ENCODE peak calls at places on chromosome 2, in four cellular contexts. One of them, this sample, is unnamed.

GRCh38 chr2:201932511-201932910 is 101.1 kb upstream of the FZD7 start:
- DNase-seq in GOT3: no peak
- DNase-seq in activated CD8-positive, alpha-beta memory T cell treated with anti-CD3 and anti-CD28 coated beads, Interleukin-2, amount 10 ng/mL, durations not matched to agents 7 days and 5 days: no peak
- DNase-seq in activated T-helper 1 cell treated with Interleukin-2 at 50 U/mL for 16 hours: no peak
- DNase-seq in this sample: no peak

GRCh38 chr2:212923393-212923792 is 228.0 kb downstream of the IKZF2 start:
- DNase-seq in activated CD8-positive, alpha-beta memory T cell treated with anti-CD3 and anti-CD28 coated beads, Interleukin-2, amount 10 ng/mL, durations not matched to agents 7 days and 5 days: no peak
- DNase-seq in activated T-helper 1 cell treated with Interleukin-2 at 50 U/mL for 16 hours: no peak
- DNase-seq in GOT3: no peak
- DNase-seq in this sample: no peak

GRCh38 chr2:62144689-62145477 is 51.0 kb upstream of the B3GNT2 start:
- DNase-seq in activated CD8-positive, alpha-beta memory T cell treated with anti-CD3 and anti-CD28 coated beads, Interleukin-2, amount 10 ng/mL, durations not matched to agents 7 days and 5 days: no peak
- DNase-seq in GOT3: no peak
- DNase-seq in activated T-helper 1 cell treated with Interleukin-2 at 50 U/mL for 16 hours: no peak
- DNase-seq in this sample: no peak

GRCh38 chr2:159982270-159982669 is 80.1 kb downstream of the PLA2R1 start:
- DNase-seq in activated T-helper 1 cell treated with Interleukin-2 at 50 U/mL for 16 hours: no peak
- DNase-seq in activated CD8-positive, alpha-beta memory T cell treated with anti-CD3 and anti-CD28 coated beads, Interleukin-2, amount 10 ng/mL, durations not matched to agents 7 days and 5 days: no peak
- DNase-seq in GOT3: no peak
- DNase-seq in this sample: no peak

GRCh38 chr2:130806370-130806769 is 30.3 kb upstream of the ARHGEF4 start:
- DNase-seq in activated CD8-positive, alpha-beta memory T cell treated with anti-CD3 and anti-CD28 coated beads, Interleukin-2, amount 10 ng/mL, durations not matched to agents 7 days and 5 days: no peak
- DNase-seq in GOT3: no peak
- DNase-seq in activated T-helper 1 cell treated with Interleukin-2 at 50 U/mL for 16 hours: no peak
- DNase-seq in this sample: no peak

GRCh38 chr2:161206491-161207032 is 46.3 kb downstream of the TANK start:
- DNase-seq in GOT3: no peak
- DNase-seq in activated T-helper 1 cell treated with Interleukin-2 at 50 U/mL for 16 hours: no peak
- DNase-seq in activated CD8-positive, alpha-beta memory T cell treated with anti-CD3 and anti-CD28 coated beads, Interleukin-2, amount 10 ng/mL, durations not matched to agents 7 days and 5 days: no peak
- DNase-seq in this sample: no peak

GRCh38 chr2:19719540-19719939 is 182.2 kb downstream of the TTC32 start:
- DNase-seq in activated T-helper 1 cell treated with Interleukin-2 at 50 U/mL for 16 hours: no peak
- DNase-seq in activated CD8-positive, alpha-beta memory T cell treated with anti-CD3 and anti-CD28 coated beads, Interleukin-2, amount 10 ng/mL, durations not matched to agents 7 days and 5 days: no peak
- DNase-seq in GOT3: no peak
- DNase-seq in this sample: no peak

GRCh38 chr2:230714122-230714453 is 1.4 kb downstream of the CAB39 start:
- DNase-seq in activated CD8-positive, alpha-beta memory T cell treated with anti-CD3 and anti-CD28 coated beads, Interleukin-2, amount 10 ng/mL, durations not matched to agents 7 days and 5 days: peak; percentile 57
- DNase-seq in activated T-helper 1 cell treated with Interleukin-2 at 50 U/mL for 16 hours: peak; percentile 11
- DNase-seq in GOT3: peak; percentile 27
- DNase-seq in this sample: no peak

GRCh38 chr2:111972955-111973565 is 74.7 kb downstream of the MERTK start:
- DNase-seq in activated T-helper 1 cell treated with Interleukin-2 at 50 U/mL for 16 hours: no peak
- DNase-seq in activated CD8-positive, alpha-beta memory T cell treated with anti-CD3 and anti-CD28 coated beads, Interleukin-2, amount 10 ng/mL, durations not matched to agents 7 days and 5 days: no peak
- DNase-seq in GOT3: no peak
- DNase-seq in this sample: no peak

GRCh38 chr2:191202209-191202721 is 42.9 kb upstream of the MYO1B start:
- DNase-seq in activated T-helper 1 cell treated with Interleukin-2 at 50 U/mL for 16 hours: no peak
- DNase-seq in GOT3: no peak
- DNase-seq in activated CD8-positive, alpha-beta memory T cell treated with anti-CD3 and anti-CD28 coated beads, Interleukin-2, amount 10 ng/mL, durations not matched to agents 7 days and 5 days: no peak
- DNase-seq in this sample: no peak

GRCh38 chr2:224749136-224749535 is 33.0 kb upstream of the CCDC195 start:
- DNase-seq in activated CD8-positive, alpha-beta memory T cell treated with anti-CD3 and anti-CD28 coated beads, Interleukin-2, amount 10 ng/mL, durations not matched to agents 7 days and 5 days: no peak
- DNase-seq in activated T-helper 1 cell treated with Interleukin-2 at 50 U/mL for 16 hours: no peak
- DNase-seq in GOT3: no peak
- DNase-seq in this sample: no peak

GRCh38 chr2:60581461-60582282 is 28.2 kb upstream of the BCL11A start:
- DNase-seq in activated T-helper 1 cell treated with Interleukin-2 at 50 U/mL for 16 hours: peak; percentile 26
- DNase-seq in activated CD8-positive, alpha-beta memory T cell treated with anti-CD3 and anti-CD28 coated beads, Interleukin-2, amount 10 ng/mL, durations not matched to agents 7 days and 5 days: peak; percentile 68
- DNase-seq in GOT3: no peak
- DNase-seq in this sample: peak; percentile 91

GRCh38 chr2:53317863-53318262 is 449.7 kb upstream of the CHAC2 start:
- DNase-seq in activated CD8-positive, alpha-beta memory T cell treated with anti-CD3 and anti-CD28 coated beads, Interleukin-2, amount 10 ng/mL, durations not matched to agents 7 days and 5 days: no peak
- DNase-seq in GOT3: no peak
- DNase-seq in activated T-helper 1 cell treated with Interleukin-2 at 50 U/mL for 16 hours: no peak
- DNase-seq in this sample: no peak

GRCh38 chr2:1231664-1232063 is 181.6 kb upstream of the TPO start:
- DNase-seq in activated T-helper 1 cell treated with Interleukin-2 at 50 U/mL for 16 hours: no peak
- DNase-seq in activated CD8-positive, alpha-beta memory T cell treated with anti-CD3 and anti-CD28 coated beads, Interleukin-2, amount 10 ng/mL, durations not matched to agents 7 days and 5 days: no peak
- DNase-seq in GOT3: no peak
- DNase-seq in this sample: no peak

GRCh38 chr2:15494877-15495276 is 66.3 kb downstream of the NBAS start:
- DNase-seq in activated CD8-positive, alpha-beta memory T cell treated with anti-CD3 and anti-CD28 coated beads, Interleukin-2, amount 10 ng/mL, durations not matched to agents 7 days and 5 days: no peak
- DNase-seq in GOT3: no peak
- DNase-seq in activated T-helper 1 cell treated with Interleukin-2 at 50 U/mL for 16 hours: no peak
- DNase-seq in this sample: no peak